ENCODE peak calls at places on chromosomes 6 and 20, in six cellular contexts. J is H1, S is neuronal stem cell, B is H9, O is mesendoderm, T is IMR-90. H is an unnamed sample.

GRCh38 chr6:117265425-117266266 is at the start of gene VGLL2:
- DNase-seq in S (peak), T (peak), O (peak), B (peak), J (no peak), H (peak)

GRCh38 chr20:25750765-25751696 is 54.4 kb upstream of the ZNF337 start:
- DNase-seq in S (no peak), J (no peak), B (peak), T (peak), O (peak), H (no peak)

GRCh38 chr20:46875059-46875458 is 19.6 kb upstream of the EYA2 start:
- DNase-seq in B (no peak), O (peak), T (no peak), S (no peak), J (no peak), H (no peak)

GRCh38 chr6:43120938-43121913 is 45.1 kb downstream of the PTK7 start:
- DNase-seq in J (no peak), B (no peak), S (no peak), O (peak), T (peak), H (peak)

GRCh38 chr6:144217797-144218196 is 67.3 kb upstream of the UTRN start:
- DNase-seq in O (no peak), S (no peak), B (no peak), T (no peak), J (no peak), H (no peak)

GRCh38 chr6:149929422-149929821 is 6.5 kb upstream of the RAET1G start:
- DNase-seq in O (peak), B (no peak), J (no peak), S (no peak), T (no peak), H (no peak)

GRCh38 chr6:107458687-107459282 is 579 bp downstream of the PDSS2 start:
- DNase-seq in B (peak), S (no peak), O (peak), T (peak), J (no peak), H (peak)

GRCh38 chr6:43673444-43674063 is 14.0 kb downstream of the MRPS18A start:
- DNase-seq in S (no peak), O (no peak), J (no peak), B (no peak), T (peak), H (no peak)

GRCh38 chr6:83514877-83515466 is 2.6 kb downstream of the PRSS35 start:
- DNase-seq in T (peak), O (peak), B (no peak), J (no peak), S (peak), H (peak)

GRCh38 chr6:56145616-56146015 is 101.8 kb downstream of the COL21A1 start:
- DNase-seq in B (no peak), T (no peak), J (no peak), S (no peak), O (no peak), H (no peak)

GRCh38 chr20:9185511-9185910 is 116.6 kb downstream of the PLCB4 start:
- DNase-seq in S (no peak), B (no peak), J (no peak), O (peak), T (peak), H (peak)

GRCh38 chr6:110949679-110950285 is 8.7 kb upstream of the GTF3C6 start:
- DNase-seq in S (no peak), O (no peak), B (no peak), J (no peak), T (peak), H (peak)

GRCh38 chr6:15152720-15153119 is 93.1 kb upstream of the JARID2 start:
- DNase-seq in T (no peak), J (no peak), O (no peak), S (no peak), B (no peak), H (no peak)

GRCh38 chr20:3514012-3514642 is 43.3 kb downstream of the ATRN start:
- DNase-seq in J (no peak), T (peak), O (no peak), B (no peak), S (no peak), H (no peak)

GRCh38 chr20:3510110-3510509 is 39.3 kb downstream of the ATRN start:
- DNase-seq in O (no peak), S (no peak), J (no peak), T (no peak), B (no peak), H (no peak)

GRCh38 chr20:3515379-3516175 is 44.8 kb downstream of the ATRN start:
- DNase-seq in O (no peak), S (no peak), B (no peak), J (no peak), T (peak), H (no peak)
- H2BK5ac ChIP-seq in O (no peak), S (no peak), B (no peak), J (no peak), T (peak), H (no peak)

DNA sequence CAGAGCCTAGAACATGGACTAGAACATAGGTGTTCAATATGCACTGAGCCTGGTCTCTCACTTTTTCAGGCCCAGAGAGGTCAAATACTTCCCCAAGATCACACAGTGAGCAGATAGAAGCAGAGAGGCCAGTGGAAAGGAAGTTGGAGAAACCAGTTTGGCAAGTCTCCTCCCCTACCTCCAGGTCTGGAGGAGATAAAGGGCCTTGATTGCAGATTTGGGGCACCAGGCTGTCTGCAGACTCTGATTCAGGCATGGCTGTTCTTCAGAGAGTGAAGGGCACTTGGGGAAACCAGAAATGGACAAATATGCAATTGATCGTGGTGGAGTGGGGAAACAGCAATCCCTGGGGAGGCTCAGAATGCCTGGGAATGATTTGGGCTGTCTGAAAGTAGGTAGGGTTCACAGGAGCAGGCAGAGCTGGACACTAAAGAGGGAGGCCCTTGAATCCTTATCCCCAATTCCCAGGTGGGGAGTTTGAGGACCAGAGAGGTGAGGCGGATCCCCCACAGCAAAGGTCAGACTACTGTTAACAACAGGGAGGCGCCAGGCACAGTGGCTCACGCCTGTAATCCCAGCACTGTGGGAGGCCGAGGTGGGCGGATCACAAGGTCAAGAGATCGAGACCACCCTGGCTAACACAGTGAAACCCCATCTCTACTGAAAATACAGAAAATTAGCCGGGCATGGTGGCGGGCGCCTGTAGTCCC is 2.3 kb downstream of the PEDS1 start:
- DNase-seq in B (no peak), O (peak), J (no peak), S (no peak), T (no peak), H (peak)
- H2BK5ac ChIP-seq in B (no peak), O (peak), J (peak), S (no peak), T (no peak), H (no peak)

DNA sequence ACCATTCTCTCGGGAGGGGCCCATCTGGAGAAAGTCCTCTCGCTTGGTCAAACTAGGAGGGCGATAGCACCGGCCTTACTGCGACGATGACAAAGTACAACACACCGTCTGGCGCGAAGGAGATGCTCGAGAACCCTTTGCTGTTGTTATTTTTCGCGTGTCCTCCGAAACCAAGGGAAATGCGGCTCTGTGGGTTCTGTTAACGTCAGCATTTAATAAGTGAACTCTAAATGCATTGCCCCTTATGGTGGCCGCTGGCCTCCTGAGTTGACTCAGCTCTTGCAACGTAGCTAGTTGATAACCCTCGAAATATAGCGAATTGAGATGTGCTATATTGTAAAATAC is 577 bp upstream of the SCAND1 start:
- DNase-seq in J (no peak), S (no peak), T (peak), O (no peak), B (no peak), H (peak)
- H2BK5ac ChIP-seq in J (peak), S (peak), T (peak), O (peak), B (no peak), H (no peak)

GRCh38 chr6:47132724-47133123 is 90.6 kb upstream of the ADGRF1 start:
- DNase-seq in J (no peak), B (no peak), T (no peak), S (no peak), O (peak), H (no peak)

GRCh38 chr6:47130086-47130485 is 88.0 kb upstream of the ADGRF1 start:
- DNase-seq in O (no peak), S (no peak), B (no peak), J (no peak), T (no peak), H (peak)

GRCh38 chr6:47131773-47132172 is 89.6 kb upstream of the ADGRF1 start:
- DNase-seq in J (no peak), S (no peak), T (no peak), B (no peak), O (no peak), H (no peak)

GRCh38 chr6:47129129-47129528 is 87.0 kb upstream of the ADGRF1 start:
- DNase-seq in B (no peak), O (no peak), J (no peak), S (no peak), T (no peak), H (peak)

GRCh38 chr6:47126647-47127339 is 84.7 kb upstream of the ADGRF1 start:
- DNase-seq in J (no peak), S (no peak), T (no peak), O (peak), B (no peak), H (peak)
- H2BK5ac ChIP-seq in J (peak), S (no peak), T (no peak), O (peak), B (no peak), H (no peak)

GRCh38 chr20:36465109-36466080 is 75.9 kb upstream of the MYL9 start:
- DNase-seq in T (peak), B (peak), O (peak), J (no peak), S (no peak), H (peak)

GRCh38 chr20:36460648-36461599 is 80.4 kb upstream of the MYL9 start:
- DNase-seq in S (peak), J (peak), T (peak), B (peak), O (peak), H (peak)

GRCh38 chr20:36463212-36464061 is 77.9 kb upstream of the MYL9 start:
- DNase-seq in O (no peak), B (no peak), S (no peak), T (no peak), J (no peak), H (peak)

GRCh38 chr20:36461600-36462439 is 79.5 kb upstream of the MYL9 start:
- DNase-seq in S (peak), T (peak), B (peak), J (no peak), O (peak), H (peak)

GRCh38 chr20:36462440-36463211 is 78.7 kb upstream of the MYL9 start:
- DNase-seq in B (no peak), T (peak), O (no peak), S (no peak), J (no peak), H (peak)
- H2BK5ac ChIP-seq in B (no peak), T (peak), O (no peak), S (peak), J (no peak), H (peak)

DNA sequence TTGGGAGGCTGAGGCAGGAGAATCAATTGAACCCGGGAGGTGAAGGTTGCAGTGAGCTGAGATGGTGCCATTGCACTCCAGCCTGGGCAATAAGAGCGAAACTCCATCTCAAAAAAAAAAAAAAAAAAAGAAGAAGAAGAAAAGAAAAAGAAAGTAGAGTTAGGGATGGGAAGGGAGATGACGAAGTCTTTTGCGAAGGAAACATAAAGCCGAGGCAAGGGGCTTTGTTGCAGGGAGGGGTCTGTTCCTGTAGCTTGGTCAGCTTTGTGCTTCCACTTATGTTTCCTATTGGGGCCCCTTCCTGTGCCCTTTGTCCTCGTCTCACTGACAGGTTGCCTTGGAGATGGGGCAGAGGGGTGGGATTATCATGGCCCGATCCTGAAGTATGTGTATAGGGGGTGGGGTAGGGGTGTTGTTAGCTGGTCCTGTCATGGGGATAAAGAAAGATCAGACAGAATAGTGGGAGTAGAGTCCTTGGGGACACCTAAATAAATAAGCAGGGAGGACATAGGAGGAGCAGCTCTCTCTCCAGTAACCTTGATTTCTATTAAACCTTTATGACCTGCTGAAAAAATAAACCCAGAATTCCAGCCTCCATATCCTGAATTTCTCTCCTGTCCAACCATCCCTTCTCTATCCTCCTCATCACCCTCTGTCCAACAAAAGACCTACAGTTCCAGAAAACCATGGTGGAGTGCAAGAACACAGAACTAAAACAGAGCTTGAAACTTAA is 1.2 kb upstream of the CLIC1 start:
- DNase-seq in O (peak), T (no peak), J (no peak), S (peak), B (peak), H (peak)
- H2BK5ac ChIP-seq in O (no peak), T (peak), J (no peak), S (peak), B (no peak), H (peak)

GRCh38 chr6:75602897-75603395 is 1.3 kb downstream of the SENP6 start:
- DNase-seq in T (no peak), B (no peak), S (no peak), J (no peak), O (no peak), H (no peak)
- H2BK5ac ChIP-seq in T (peak), B (no peak), S (no peak), J (peak), O (no peak), H (no peak)